ENCODE peak calls at places on chromosomes 16 and 17, in six cellular contexts. P, L, Z, R, G and M are unnamed samples.

GRCh38 chr17:72122668-72123495 is 2.1 kb downstream of the SOX9 start:
- ATAC-seq in P (no peak), L (peak; percentile 10), Z (no peak), R (no peak), G (peak; percentile 1), M (no peak)

GRCh38 chr17:61338000-61338864 is 61.4 kb upstream of the TBX2 start:
- ATAC-seq in P (no peak), L (peak; percentile 85), Z (peak; percentile 92), R (no peak), G (no peak), M (peak; percentile 42)

GRCh38 chr16:88045820-88046303 is 94.6 kb downstream of the BANP start:
- ATAC-seq in P (no peak), L (no peak), Z (no peak), R (peak; percentile 40), G (no peak), M (no peak)

GRCh38 chr16:51538707-51539604 is 387.9 kb upstream of the SALL1 start:
- ATAC-seq in P (no peak), L (peak; percentile 95), Z (no peak), R (peak; percentile 38), G (peak; percentile 51), M (no peak)

GRCh38 chr17:44262654-44263225 is 5.2 kb downstream of the SLC4A1 start:
- ATAC-seq in P (no peak), L (no peak), Z (no peak), R (no peak), G (no peak), M (no peak)

GRCh38 chr16:11542069-11542775 is 44.5 kb downstream of the LITAF start:
- ATAC-seq in P (no peak), L (no peak), Z (no peak), R (no peak), G (no peak), M (no peak)

GRCh38 chr17:41962768-41963434 is 3.7 kb upstream of the CNP start:
- ATAC-seq in P (peak; percentile 47), L (peak; percentile 38), Z (peak; percentile 20), R (peak; percentile 47), G (peak; percentile 33), M (peak; percentile 26)

GRCh38 chr16:2062801-2063200 is 15.0 kb downstream of the TSC2 start:
- ATAC-seq in P (no peak), L (no peak), Z (no peak), R (no peak), G (no peak), M (no peak)

GRCh38 chr16:73368715-73369114 is 320.8 kb upstream of the ZFHX3 start:
- ATAC-seq in P (no peak), L (no peak), Z (no peak), R (no peak), G (no peak), M (no peak)

GRCh38 chr17:67717192-67717623 is 528 bp upstream of the NOL11 start:
- ATAC-seq in P (no peak), L (no peak), Z (peak; percentile 10), R (peak; percentile 3), G (peak; percentile 4), M (no peak)

GRCh38 chr16:12570046-12570618 is 233.6 kb downstream of the CPPED1 start:
- ATAC-seq in P (no peak), L (no peak), Z (no peak), R (no peak), G (no peak), M (no peak)

GRCh38 chr16:86597126-86597879 is 19.0 kb downstream of the FOXL1 start:
- ATAC-seq in P (no peak), L (no peak), Z (no peak), R (no peak), G (no peak), M (no peak)

GRCh38 chr16:86597880-86598606 is 19.7 kb downstream of the FOXL1 start:
- ATAC-seq in P (peak; percentile 82), L (no peak), Z (peak; percentile 84), R (no peak), G (no peak), M (no peak)

GRCh38 chr16:86595983-86596605 is 17.7 kb downstream of the FOXL1 start:
- ATAC-seq in P (no peak), L (no peak), Z (no peak), R (no peak), G (no peak), M (no peak)

GRCh38 chr16:86593913-86594312 is 15.6 kb downstream of the FOXL1 start:
- ATAC-seq in P (no peak), L (no peak), Z (no peak), R (no peak), G (no peak), M (no peak)

GRCh38 chr16:86594712-86595111 is 16.4 kb downstream of the FOXL1 start:
- ATAC-seq in P (no peak), L (no peak), Z (no peak), R (no peak), G (no peak), M (no peak)
- TF ChIP-seq POLR2AphosphoS5 in P (no peak), L (no peak), Z (no peak), R (no peak), G (no peak), M (no peak)

GRCh38 chr16:19696312-19696711 is 21.7 kb downstream of the KNOP1 start:
- ATAC-seq in P (peak; percentile 64), L (no peak), Z (no peak), R (peak; percentile 67), G (no peak), M (peak; percentile 58)
- TF ChIP-seq POLR2AphosphoS5 in P (no peak), L (no peak), Z (no peak), R (no peak), G (no peak), M (peak; percentile 54)

DNA sequence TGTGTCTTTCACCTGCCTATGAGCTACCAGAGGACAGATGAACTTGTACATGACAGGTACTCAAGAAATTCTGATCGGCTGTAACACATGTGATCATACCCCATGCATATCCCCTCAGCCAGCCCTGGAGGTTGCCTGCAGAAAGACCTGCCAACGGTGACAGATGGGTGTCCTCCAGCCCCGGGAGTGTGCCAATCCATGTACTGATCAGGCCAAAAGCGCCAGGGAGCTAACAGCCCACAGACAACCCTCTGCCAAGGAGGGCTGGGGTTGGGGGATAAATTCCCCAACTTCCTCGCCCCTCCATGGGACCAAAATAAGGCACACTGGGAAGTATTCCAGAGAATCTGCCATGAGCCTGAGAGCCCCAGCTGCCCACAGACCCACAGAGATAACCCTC is 189.4 kb downstream of the CCT6B start:
- ATAC-seq in P (no peak), L (no peak), Z (no peak), R (no peak), G (no peak), M (no peak)
- TF ChIP-seq POLR2AphosphoS5 in P (no peak), L (no peak), Z (no peak), R (no peak), G (no peak), M (no peak)

GRCh38 chr16:86504315-86505184 is 5.8 kb upstream of the FOXF1 start:
- ATAC-seq in P (no peak), L (no peak), Z (no peak), R (no peak), G (no peak), M (no peak)
- TF ChIP-seq POLR2AphosphoS5 in P (no peak), L (no peak), Z (no peak), R (no peak), G (no peak), M (peak; percentile 72)

DNA sequence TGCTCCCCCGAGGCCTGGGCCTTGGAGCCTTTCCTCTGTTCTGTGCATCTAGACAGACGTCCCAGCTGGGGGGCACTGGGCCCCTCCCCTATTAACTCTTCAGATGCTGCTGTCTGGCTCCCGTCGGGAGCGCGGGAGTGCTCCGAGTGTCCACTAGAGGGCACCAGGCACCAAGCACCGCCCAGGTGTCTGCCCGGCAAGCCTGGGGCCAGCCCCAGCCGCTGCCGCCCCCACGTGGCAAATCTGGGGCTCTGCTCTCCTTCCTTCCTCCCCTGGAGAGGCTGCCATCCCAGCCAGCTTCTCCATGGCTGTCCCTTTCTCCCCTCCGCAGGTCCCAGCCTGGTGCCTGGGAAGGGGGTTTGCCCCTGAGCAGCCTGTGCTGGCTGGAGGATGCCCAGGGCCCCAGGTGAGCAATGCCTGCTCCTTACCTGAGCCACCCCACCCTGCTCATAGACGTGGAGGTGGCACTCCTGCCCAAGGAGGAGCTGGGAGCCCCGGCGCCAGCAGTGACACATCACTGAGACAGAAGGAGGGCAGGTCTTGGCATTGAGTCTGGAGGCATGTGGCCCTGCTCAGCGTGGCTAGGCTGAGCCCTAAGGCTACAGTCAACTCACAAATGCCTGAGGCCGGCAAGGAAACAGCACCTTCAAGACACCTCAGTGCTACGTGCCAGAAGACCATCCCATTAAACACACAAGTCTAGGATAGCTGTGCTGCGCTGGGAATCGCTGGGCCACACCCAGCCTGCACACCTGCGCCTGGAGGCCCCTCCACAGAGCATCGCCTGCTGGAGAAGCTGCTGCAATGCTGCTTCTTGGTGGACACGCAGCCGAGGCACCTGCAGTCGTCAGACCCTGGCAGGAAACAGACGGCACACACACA is 19.7 kb downstream of the TMEM235 start:
- ATAC-seq in P (peak; percentile 87), L (peak; percentile 90), Z (peak; percentile 93), R (peak; percentile 90), G (peak; percentile 78), M (peak; percentile 80)
- TF ChIP-seq POLR2AphosphoS5 in P (no peak), L (no peak), Z (peak; percentile 33), R (no peak), G (no peak), M (peak; percentile 44)

GRCh38 chr17:65893692-65894279 is 298.1 kb downstream of the CEP112 start:
- ATAC-seq in P (no peak), L (no peak), Z (no peak), R (no peak), G (no peak), M (no peak)
- TF ChIP-seq POLR2AphosphoS5 in P (no peak), L (no peak), Z (no peak), R (no peak), G (no peak), M (no peak)

DNA sequence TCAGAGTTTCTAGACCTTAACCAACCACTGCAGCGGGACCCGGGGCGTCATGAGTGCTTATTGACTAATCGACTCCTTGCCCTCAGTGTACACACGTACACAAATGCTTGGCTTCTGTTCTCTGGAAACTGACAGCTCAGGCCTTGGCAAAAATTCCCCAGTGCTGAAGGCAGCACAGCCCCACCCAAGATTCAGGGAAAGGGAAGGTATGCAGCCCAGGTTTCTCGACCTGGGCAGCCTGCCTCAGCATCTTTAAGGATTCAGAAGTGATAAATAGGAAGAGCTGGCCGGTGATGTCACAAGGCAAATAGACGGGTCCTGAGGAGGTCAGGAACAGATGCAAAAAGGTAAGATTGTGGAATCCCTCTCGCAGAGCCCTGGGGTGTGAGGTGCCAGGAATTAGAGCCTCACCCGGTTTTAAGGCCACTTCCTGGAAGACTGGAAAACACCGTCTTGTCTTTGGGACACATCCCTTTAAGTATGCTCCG is 9.0 kb upstream of the CDH3 start:
- ATAC-seq in P (no peak), L (peak; percentile 38), Z (peak; percentile 61), R (no peak), G (peak; percentile 23), M (no peak)
- TF ChIP-seq POLR2AphosphoS5 in P (no peak), L (no peak), Z (no peak), R (no peak), G (no peak), M (peak; percentile 11)

DNA sequence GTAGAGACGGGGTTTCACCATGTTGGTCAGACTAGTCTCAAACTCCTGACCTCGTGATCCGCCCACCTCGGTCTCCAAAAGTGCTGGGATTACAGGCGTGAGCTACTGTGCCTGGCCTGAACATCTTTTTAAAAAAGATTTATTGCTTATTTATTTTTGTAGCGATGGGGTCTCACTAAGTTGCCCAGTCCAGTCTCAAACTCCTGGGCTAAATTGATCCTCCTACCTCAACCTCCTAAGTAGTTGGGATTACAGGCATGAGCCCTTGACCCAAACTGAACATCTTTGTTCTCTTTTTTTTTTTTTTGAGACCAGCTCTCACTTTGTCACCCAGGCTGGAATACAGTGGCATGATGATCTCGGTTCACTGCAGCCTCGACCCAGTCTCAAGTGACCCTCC is 27.5 kb downstream of the DDX19A start:
- ATAC-seq in P (no peak), L (no peak), Z (no peak), R (no peak), G (no peak), M (no peak)
- TF ChIP-seq POLR2AphosphoS5 in P (no peak), L (no peak), Z (no peak), R (no peak), G (no peak), M (no peak)